ENCODE peak calls at places on chromosomes 16 and 17, in five cellular contexts. One of them, this sample, is unnamed. For H3K4me1, the result is how much of the 10 kb centered on the place peaks cover.

GRCh38 chr17:15171433-15172047 is 93.6 kb downstream of the PMP22 start:
- DNase-seq in A549: peak
- DNase-seq in HCT116: peak
- DNase-seq in transverse colon: peak
- DNase-seq in uterus: no peak
- DNase-seq in this sample: peak

GRCh38 chr16:75251280-75252048 is at the start of gene BCAR1:
- DNase-seq in A549: peak
- DNase-seq in transverse colon: peak
- DNase-seq in HCT116: no peak
- DNase-seq in uterus: peak
- DNase-seq in this sample: peak

GRCh38 chr16:88560722-88561484 is 9.3 kb upstream of the ZC3H18 start:
- DNase-seq in uterus: no peak
- DNase-seq in A549: no peak
- DNase-seq in transverse colon: no peak
- DNase-seq in HCT116: no peak
- DNase-seq in this sample: no peak

GRCh38 chr16:3764409-3764808 is 47.1 kb upstream of the TRAP1 start:
- DNase-seq in uterus: no peak
- DNase-seq in HCT116: no peak
- DNase-seq in transverse colon: no peak
- DNase-seq in A549: no peak
- DNase-seq in this sample: no peak

GRCh38 chr17:72030067-72030899 is 90.5 kb upstream of the SOX9 start:
- DNase-seq in transverse colon: peak
- DNase-seq in HCT116: no peak
- DNase-seq in uterus: no peak
- DNase-seq in A549: peak
- DNase-seq in this sample: peak

GRCh38 chr16:13435873-13436474 is 484.0 kb upstream of the ERCC4 start:
- DNase-seq in uterus: no peak
- DNase-seq in transverse colon: no peak
- DNase-seq in A549: no peak
- DNase-seq in HCT116: no peak
- DNase-seq in this sample: no peak

GRCh38 chr17:17929655-17930380 is 42.4 kb downstream of the TOM1L2 start:
- DNase-seq in A549: no peak
- DNase-seq in transverse colon: no peak
- DNase-seq in uterus: no peak
- DNase-seq in HCT116: no peak
- DNase-seq in this sample: no peak

GRCh38 chr16:82653550-82654511 is 27.1 kb downstream of the CDH13 start:
- DNase-seq in A549: peak
- DNase-seq in uterus: no peak
- DNase-seq in HCT116: peak
- DNase-seq in transverse colon: no peak
- DNase-seq in this sample: no peak

GRCh38 chr17:33651631-33652030 is 358.5 kb upstream of the ASIC2 start:
- DNase-seq in A549: peak
- DNase-seq in uterus: no peak
- DNase-seq in transverse colon: no peak
- DNase-seq in HCT116: no peak
- DNase-seq in this sample: no peak

GRCh38 chr16:48430890-48431289 is 45.7 kb upstream of the SIAH1 start:
- DNase-seq in uterus: no peak
- DNase-seq in A549: no peak
- DNase-seq in HCT116: no peak
- DNase-seq in transverse colon: no peak
- DNase-seq in this sample: no peak

DNA sequence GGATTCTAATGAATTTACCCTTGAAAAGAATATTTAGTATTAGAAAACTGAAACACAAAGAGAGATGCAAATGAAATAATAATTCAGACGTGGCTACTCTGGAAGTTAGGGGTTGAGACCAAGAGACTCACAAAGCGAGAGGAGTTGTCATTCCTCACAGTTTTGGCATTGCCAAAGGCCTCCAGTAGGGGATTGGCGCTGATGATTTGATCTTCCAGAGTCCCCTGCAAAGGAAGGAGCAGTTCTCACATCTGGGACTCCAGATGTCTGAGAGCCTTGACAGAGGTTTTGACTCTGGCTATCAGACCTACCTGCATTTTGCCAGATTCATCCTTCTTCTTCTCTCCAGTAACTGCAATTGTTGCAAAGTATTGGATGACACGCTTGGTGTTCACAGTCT is 6.6 kb downstream of the MYH8 start:
- DNase-seq in transverse colon: no peak
- DNase-seq in uterus: no peak
- DNase-seq in A549: no peak
- DNase-seq in HCT116: no peak
- DNase-seq in this sample: no peak
- TF ChIP-seq CTCF in transverse colon: no peak
- TF ChIP-seq CTCF in uterus: no peak
- TF ChIP-seq CTCF in A549: no peak
- TF ChIP-seq CTCF in HCT116: no peak
- TF ChIP-seq CTCF in this sample: no peak

GRCh38 chr17:27631409-27631755 is 394 bp downstream of the LGALS9 start:
- DNase-seq in A549: no peak
- DNase-seq in uterus: no peak
- DNase-seq in HCT116: no peak
- DNase-seq in transverse colon: no peak
- DNase-seq in this sample: no peak

GRCh38 chr17:27633312-27634025 is 2.5 kb downstream of the LGALS9 start:
- DNase-seq in uterus: peak
- DNase-seq in transverse colon: peak
- DNase-seq in HCT116: no peak
- DNase-seq in A549: no peak
- DNase-seq in this sample: no peak

GRCh38 chr17:27628376-27628775 is 2.6 kb upstream of the LGALS9 start:
- DNase-seq in uterus: no peak
- DNase-seq in HCT116: no peak
- DNase-seq in A549: no peak
- DNase-seq in transverse colon: no peak
- DNase-seq in this sample: no peak

GRCh38 chr17:27631897-27632725 is 1.1 kb downstream of the LGALS9 start:
- DNase-seq in uterus: no peak
- DNase-seq in transverse colon: peak
- DNase-seq in A549: no peak
- DNase-seq in HCT116: no peak
- DNase-seq in this sample: no peak

DNA sequence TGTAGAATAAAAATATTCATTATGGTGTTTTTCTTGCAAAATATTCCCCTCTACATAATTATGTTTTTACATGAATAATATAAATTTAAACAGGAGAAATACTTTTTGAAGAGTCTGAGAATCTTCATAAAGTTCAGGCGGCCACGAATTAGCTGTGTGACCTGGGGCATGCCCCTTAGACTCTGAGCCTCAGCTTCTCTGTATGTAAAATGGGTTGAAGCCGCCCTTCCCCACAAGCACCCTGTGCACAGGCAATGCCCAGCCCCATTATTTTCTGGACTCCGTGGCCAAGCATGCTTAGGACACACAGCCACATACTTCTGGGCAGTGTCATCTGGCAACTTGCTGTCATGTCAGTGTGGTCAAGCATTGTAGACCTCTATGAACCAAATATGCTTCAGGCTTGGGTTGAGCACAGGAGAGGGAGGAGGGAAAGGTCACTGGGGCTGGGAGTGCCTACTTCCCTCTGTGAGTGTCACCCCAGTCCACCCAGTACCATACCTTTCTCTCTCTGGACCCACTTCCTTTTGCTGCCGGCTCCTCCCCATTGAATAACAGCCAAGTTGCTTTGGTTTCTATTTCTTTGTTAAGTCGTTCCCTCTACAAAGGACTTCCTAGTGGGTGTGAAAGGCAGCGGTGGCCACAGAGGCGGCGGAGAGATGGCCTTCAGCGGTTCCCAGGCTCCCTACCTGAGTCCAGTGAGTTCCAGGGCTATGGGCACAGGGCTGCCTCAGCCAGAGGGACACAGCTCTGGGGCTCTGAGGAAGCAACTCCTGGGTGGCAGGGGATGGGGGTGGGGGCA is at the start of gene LGALS9:
- DNase-seq in transverse colon: peak
- DNase-seq in uterus: no peak
- DNase-seq in HCT116: no peak
- DNase-seq in A549: no peak
- DNase-seq in this sample: no peak
- TF ChIP-seq POLR2A in transverse colon: peak
- TF ChIP-seq POLR2A in uterus: no peak
- TF ChIP-seq POLR2A in HCT116: no peak
- TF ChIP-seq POLR2A in A549: no peak
- TF ChIP-seq POLR2A in this sample: no peak

GRCh38 chr16:18832021-18832420 is 30.7 kb upstream of the ARL6IP1 start:
- DNase-seq in HCT116: no peak
- DNase-seq in uterus: no peak
- DNase-seq in transverse colon: no peak
- DNase-seq in A549: no peak
- DNase-seq in this sample: no peak

GRCh38 chr16:18832613-18833012 is 31.3 kb upstream of the ARL6IP1 start:
- DNase-seq in HCT116: no peak
- DNase-seq in uterus: no peak
- DNase-seq in transverse colon: no peak
- DNase-seq in A549: no peak
- DNase-seq in this sample: no peak

GRCh38 chr16:18836702-18837101 is 35.4 kb upstream of the ARL6IP1 start:
- DNase-seq in uterus: no peak
- DNase-seq in A549: no peak
- DNase-seq in transverse colon: no peak
- DNase-seq in HCT116: no peak
- DNase-seq in this sample: no peak

GRCh38 chr16:18834873-18835272 is 33.5 kb upstream of the ARL6IP1 start:
- DNase-seq in HCT116: no peak
- DNase-seq in uterus: no peak
- DNase-seq in A549: no peak
- DNase-seq in transverse colon: no peak
- DNase-seq in this sample: no peak

DNA sequence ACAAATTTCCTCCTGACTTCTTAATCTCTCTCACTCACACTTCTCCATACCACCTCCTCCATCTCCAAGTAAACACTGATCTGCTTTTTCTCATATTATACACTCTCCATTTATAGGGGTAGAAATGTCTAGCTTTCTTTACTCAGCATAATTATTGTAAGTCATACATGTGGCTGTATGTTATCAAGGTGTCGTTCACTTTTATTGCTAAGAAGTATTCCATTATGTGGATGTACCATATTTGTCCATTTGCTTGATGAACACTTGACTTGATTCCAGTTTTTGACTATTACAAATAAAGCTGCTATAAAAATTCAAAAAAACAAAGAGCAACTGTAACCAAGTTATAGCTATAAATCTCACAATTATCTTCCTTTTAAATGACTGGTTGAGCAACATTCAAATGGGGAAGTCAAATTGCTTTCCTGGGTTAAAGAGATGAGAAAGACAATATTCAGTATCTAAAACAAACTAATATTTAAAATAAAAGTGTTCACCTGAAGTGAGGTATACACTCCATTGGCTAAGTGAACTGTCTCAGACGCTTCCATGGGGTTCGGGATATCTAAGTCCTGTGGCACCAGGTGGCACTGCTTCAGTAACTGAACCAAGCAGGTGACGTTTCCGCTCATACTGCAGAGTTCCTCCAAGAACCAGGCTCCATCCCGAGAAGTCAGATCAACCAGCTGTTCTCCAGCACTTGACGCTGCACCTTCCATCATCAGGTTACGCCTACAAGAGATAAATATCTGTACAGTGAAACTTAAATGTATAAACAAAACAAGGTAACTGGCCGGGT is 32.6 kb upstream of the ARL6IP1 start:
- DNase-seq in uterus: no peak
- DNase-seq in A549: no peak
- DNase-seq in transverse colon: no peak
- DNase-seq in HCT116: no peak
- DNase-seq in this sample: no peak
- H3K4me1 ChIP-seq in uterus: under half
- H3K4me1 ChIP-seq in A549: under half
- H3K4me1 ChIP-seq in transverse colon: under half
- H3K4me1 ChIP-seq in HCT116: under half
- H3K4me1 ChIP-seq in this sample: under half

GRCh38 chr17:62794666-62794971 is 13.5 kb downstream of the MARCHF10 start:
- DNase-seq in transverse colon: no peak
- DNase-seq in HCT116: no peak
- DNase-seq in uterus: no peak
- DNase-seq in A549: no peak
- DNase-seq in this sample: no peak

GRCh38 chr17:62793919-62794665 is 14.0 kb downstream of the MARCHF10 start:
- DNase-seq in uterus: no peak
- DNase-seq in A549: no peak
- DNase-seq in transverse colon: no peak
- DNase-seq in HCT116: no peak
- DNase-seq in this sample: no peak

GRCh38 chr17:62790554-62790953 is 17.6 kb downstream of the MARCHF10 start:
- DNase-seq in A549: no peak
- DNase-seq in transverse colon: no peak
- DNase-seq in uterus: no peak
- DNase-seq in HCT116: no peak
- DNase-seq in this sample: no peak

GRCh38 chr17:62791235-62792121 is 16.6 kb downstream of the MARCHF10 start:
- DNase-seq in HCT116: no peak
- DNase-seq in A549: peak
- DNase-seq in transverse colon: no peak
- DNase-seq in uterus: no peak
- DNase-seq in this sample: no peak

GRCh38 chr17:62792122-62792800 is 15.9 kb downstream of the MARCHF10 start:
- DNase-seq in transverse colon: no peak
- DNase-seq in HCT116: peak
- DNase-seq in A549: peak
- DNase-seq in uterus: no peak
- DNase-seq in this sample: no peak
- TF ChIP-seq CTCF in transverse colon: no peak
- TF ChIP-seq CTCF in HCT116: no peak
- TF ChIP-seq CTCF in A549: no peak
- TF ChIP-seq CTCF in uterus: no peak
- TF ChIP-seq CTCF in this sample: no peak